ENCODE peak calls at places on chromosome 3, in six cellular contexts. One of them, this sample, is unnamed.

GRCh38 chr3:49158108-49158709 is 7.9 kb downstream of the CCDC71 start:
- DNase-seq in mesenchymal stem cell: no peak
- DNase-seq in IMR-90: no peak
- DNase-seq in trophoblast cell: peak
- DNase-seq in H9: peak
- DNase-seq in neuronal stem cell: no peak
- DNase-seq in this sample: peak

GRCh38 chr3:21326704-21327103 is 424.3 kb downstream of the ZNF385D start:
- DNase-seq in mesenchymal stem cell: no peak
- DNase-seq in IMR-90: peak
- DNase-seq in trophoblast cell: no peak
- DNase-seq in H9: no peak
- DNase-seq in neuronal stem cell: peak
- DNase-seq in this sample: peak

GRCh38 chr3:173371848-173372487 is 25.6 kb upstream of the NLGN1 start:
- DNase-seq in mesenchymal stem cell: peak
- DNase-seq in IMR-90: peak
- DNase-seq in trophoblast cell: peak
- DNase-seq in H9: peak
- DNase-seq in neuronal stem cell: peak
- DNase-seq in this sample: peak

GRCh38 chr3:158668506-158668905 is 3.9 kb downstream of the LXN start:
- DNase-seq in mesenchymal stem cell: no peak
- DNase-seq in IMR-90: peak
- DNase-seq in trophoblast cell: no peak
- DNase-seq in H9: no peak
- DNase-seq in neuronal stem cell: no peak
- DNase-seq in this sample: no peak

GRCh38 chr3:110955301-110955880 is 116.2 kb upstream of the NECTIN3 start:
- DNase-seq in mesenchymal stem cell: peak
- DNase-seq in IMR-90: peak
- DNase-seq in trophoblast cell: no peak
- DNase-seq in H9: no peak
- DNase-seq in neuronal stem cell: no peak
- DNase-seq in this sample: no peak

GRCh38 chr3:133490468-133491351 is 82.8 kb upstream of the CDV3 start:
- DNase-seq in mesenchymal stem cell: no peak
- DNase-seq in IMR-90: no peak
- DNase-seq in trophoblast cell: no peak
- DNase-seq in H9: no peak
- DNase-seq in neuronal stem cell: no peak
- DNase-seq in this sample: no peak

GRCh38 chr3:195038161-195038560 is 232.8 kb downstream of the XXYLT1 start:
- DNase-seq in mesenchymal stem cell: no peak
- DNase-seq in IMR-90: no peak
- DNase-seq in trophoblast cell: no peak
- DNase-seq in H9: no peak
- DNase-seq in neuronal stem cell: no peak
- DNase-seq in this sample: no peak

GRCh38 chr3:161694682-161695586 is 198.3 kb downstream of the OTOL1 start:
- DNase-seq in mesenchymal stem cell: no peak
- DNase-seq in IMR-90: no peak
- DNase-seq in trophoblast cell: no peak
- DNase-seq in H9: no peak
- DNase-seq in neuronal stem cell: no peak
- DNase-seq in this sample: no peak

GRCh38 chr3:184645304-184645703 is 66.6 kb downstream of the MAGEF1 start:
- DNase-seq in mesenchymal stem cell: peak
- DNase-seq in IMR-90: peak
- DNase-seq in trophoblast cell: no peak
- DNase-seq in H9: no peak
- DNase-seq in neuronal stem cell: no peak
- DNase-seq in this sample: peak

GRCh38 chr3:34015204-34016142 is 217.0 kb downstream of the PDCD6IP start:
- DNase-seq in mesenchymal stem cell: no peak
- DNase-seq in IMR-90: peak
- DNase-seq in trophoblast cell: no peak
- DNase-seq in H9: peak
- DNase-seq in neuronal stem cell: no peak
- DNase-seq in this sample: peak

GRCh38 chr3:13115616-13115910 is 42.3 kb upstream of the IQSEC1 start:
- DNase-seq in mesenchymal stem cell: no peak
- DNase-seq in IMR-90: no peak
- DNase-seq in trophoblast cell: no peak
- DNase-seq in H9: no peak
- DNase-seq in neuronal stem cell: no peak
- DNase-seq in this sample: no peak

GRCh38 chr3:99681976-99682375 is 43.6 kb downstream of the COL8A1 start:
- DNase-seq in mesenchymal stem cell: no peak
- DNase-seq in IMR-90: no peak
- DNase-seq in trophoblast cell: no peak
- DNase-seq in H9: no peak
- DNase-seq in neuronal stem cell: no peak
- DNase-seq in this sample: no peak

GRCh38 chr3:63151893-63152292 is 126.2 kb upstream of the SYNPR start:
- DNase-seq in mesenchymal stem cell: no peak
- DNase-seq in IMR-90: no peak
- DNase-seq in trophoblast cell: no peak
- DNase-seq in H9: no peak
- DNase-seq in neuronal stem cell: no peak
- DNase-seq in this sample: no peak

GRCh38 chr3:49655731-49656285 is 18.3 kb upstream of the APEH start:
- DNase-seq in mesenchymal stem cell: no peak
- DNase-seq in IMR-90: no peak
- DNase-seq in trophoblast cell: no peak
- DNase-seq in H9: no peak
- DNase-seq in neuronal stem cell: no peak
- DNase-seq in this sample: no peak

GRCh38 chr3:3038201-3038991 is 71.8 kb downstream of the IL5RA start:
- DNase-seq in mesenchymal stem cell: peak
- DNase-seq in IMR-90: no peak
- DNase-seq in trophoblast cell: no peak
- DNase-seq in H9: peak
- DNase-seq in neuronal stem cell: no peak
- DNase-seq in this sample: peak
- H3K18ac ChIP-seq in mesenchymal stem cell: no peak
- H3K18ac ChIP-seq in IMR-90: no peak
- H3K18ac ChIP-seq in trophoblast cell: no peak
- H3K18ac ChIP-seq in H9: peak
- H3K18ac ChIP-seq in neuronal stem cell: peak
- H3K18ac ChIP-seq in this sample: peak

DNA sequence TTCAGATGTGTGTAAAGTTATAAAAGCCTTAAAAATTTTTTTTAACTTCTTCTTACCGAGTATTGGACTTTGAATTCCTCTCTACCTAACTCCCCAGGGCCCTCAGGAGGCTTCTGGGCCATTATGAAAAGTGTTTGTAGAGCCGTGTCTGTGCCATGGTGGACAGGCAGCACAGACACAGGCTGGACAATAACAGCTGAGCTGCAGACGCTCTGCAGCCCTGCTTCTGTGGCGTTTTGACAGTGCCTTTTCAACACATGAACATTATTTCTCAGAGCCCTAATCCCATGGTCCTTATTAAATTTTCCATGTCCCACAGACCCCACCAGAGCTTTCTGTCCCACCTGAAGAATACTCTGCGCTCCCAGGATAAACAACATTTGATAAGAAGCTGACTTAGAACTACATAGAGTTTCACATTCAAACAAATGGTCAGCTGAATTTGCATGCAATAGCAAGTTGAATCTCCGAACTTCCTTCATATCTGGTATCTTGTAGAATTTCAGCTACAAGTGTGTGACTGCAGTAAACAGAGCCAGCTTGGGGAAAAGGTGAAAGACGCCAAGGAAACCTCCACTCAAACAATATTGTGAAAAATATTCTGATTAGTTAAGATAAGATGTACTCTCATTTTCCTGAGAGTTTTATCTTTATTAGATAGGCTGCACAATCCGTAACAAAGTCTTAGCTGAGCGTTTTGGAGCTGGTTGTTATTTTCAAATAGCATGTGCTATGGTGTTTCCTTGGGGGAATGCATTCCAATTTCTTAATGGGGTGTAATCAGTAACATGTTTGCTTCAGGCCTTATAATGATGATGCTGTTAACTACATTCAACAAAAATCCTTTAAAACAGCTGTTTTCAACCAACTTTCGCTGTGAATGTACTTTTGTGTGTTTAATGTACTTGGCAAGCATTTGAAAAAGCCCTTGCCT is 378.2 kb downstream of the MECOM start:
- DNase-seq in mesenchymal stem cell: no peak
- DNase-seq in IMR-90: no peak
- DNase-seq in trophoblast cell: no peak
- DNase-seq in H9: no peak
- DNase-seq in neuronal stem cell: no peak
- DNase-seq in this sample: no peak
- H4K8ac ChIP-seq in mesenchymal stem cell: no peak
- H4K8ac ChIP-seq in IMR-90: no peak
- H4K8ac ChIP-seq in trophoblast cell: no peak
- H4K8ac ChIP-seq in H9: no peak
- H4K8ac ChIP-seq in neuronal stem cell: no peak
- H4K8ac ChIP-seq in this sample: no peak

GRCh38 chr3:113741086-113741485 is 5.0 kb downstream of the NAA50 start:
- DNase-seq in mesenchymal stem cell: no peak
- DNase-seq in IMR-90: no peak
- DNase-seq in trophoblast cell: no peak
- DNase-seq in H9: no peak
- DNase-seq in neuronal stem cell: no peak
- DNase-seq in this sample: no peak
- H3K23ac ChIP-seq in mesenchymal stem cell: no peak
- H3K23ac ChIP-seq in IMR-90: peak
- H3K23ac ChIP-seq in trophoblast cell: no peak
- H3K23ac ChIP-seq in H9: no peak
- H3K23ac ChIP-seq in neuronal stem cell: no peak
- H3K23ac ChIP-seq in this sample: no peak

DNA sequence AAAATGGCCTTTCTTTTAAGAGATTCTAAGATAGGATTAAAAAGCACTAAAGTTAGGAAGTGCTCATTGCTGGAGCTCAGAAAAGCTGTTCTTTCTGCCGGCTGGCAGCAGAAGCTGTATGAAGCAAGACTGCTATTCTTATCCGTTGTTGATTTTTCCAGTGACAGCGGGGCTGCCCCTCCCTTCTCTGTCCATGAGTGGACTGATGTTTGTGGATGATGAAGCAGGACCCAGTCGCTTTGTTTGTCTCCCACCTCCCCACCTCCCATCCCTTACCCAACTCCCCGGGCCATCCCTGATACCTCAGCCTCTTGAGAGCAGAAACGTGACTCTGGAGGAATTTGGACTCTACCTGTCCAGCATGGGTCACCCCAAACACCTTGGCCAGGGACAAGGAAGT is 10.3 kb upstream of the MUSTN1 start:
- DNase-seq in mesenchymal stem cell: peak
- DNase-seq in IMR-90: peak
- DNase-seq in trophoblast cell: no peak
- DNase-seq in H9: no peak
- DNase-seq in neuronal stem cell: no peak
- DNase-seq in this sample: no peak
- H3K18ac ChIP-seq in mesenchymal stem cell: no peak
- H3K18ac ChIP-seq in IMR-90: no peak
- H3K18ac ChIP-seq in trophoblast cell: no peak
- H3K18ac ChIP-seq in H9: no peak
- H3K18ac ChIP-seq in neuronal stem cell: no peak
- H3K18ac ChIP-seq in this sample: no peak

This sample was measured in mesendoderm.